ENCODE peak calls at places on chromosomes 13 and 19, in six cellular contexts. One of them, this sample, is unnamed. For H3K4me1, the result is how much of the 10 kb centered on the place peaks cover.

GRCh38 chr13:40221460-40222201 is 444.8 kb downstream of the FOXO1 start:
- DNase-seq in mesendoderm: no peak
- DNase-seq in H1: no peak
- DNase-seq in IMR-90: no peak
- DNase-seq in H9: no peak
- DNase-seq in neuronal stem cell: no peak
- DNase-seq in this sample: peak

GRCh38 chr13:99062593-99062992 is 84.7 kb upstream of the DOCK9 start:
- DNase-seq in mesendoderm: no peak
- DNase-seq in neuronal stem cell: no peak
- DNase-seq in H1: no peak
- DNase-seq in H9: no peak
- DNase-seq in IMR-90: peak
- DNase-seq in this sample: no peak

GRCh38 chr13:79799049-79799448 is 318.1 kb downstream of the NDFIP2 start:
- DNase-seq in H1: no peak
- DNase-seq in neuronal stem cell: no peak
- DNase-seq in mesendoderm: no peak
- DNase-seq in H9: no peak
- DNase-seq in IMR-90: no peak
- DNase-seq in this sample: peak

GRCh38 chr13:21010621-21011020 is 50.8 kb downstream of the LATS2 start:
- DNase-seq in neuronal stem cell: no peak
- DNase-seq in H1: no peak
- DNase-seq in IMR-90: peak
- DNase-seq in H9: peak
- DNase-seq in mesendoderm: peak
- DNase-seq in this sample: peak

GRCh38 chr19:53545271-53546065 is 7.5 kb downstream of the ZNF331 start:
- DNase-seq in mesendoderm: peak
- DNase-seq in H9: no peak
- DNase-seq in H1: no peak
- DNase-seq in neuronal stem cell: no peak
- DNase-seq in IMR-90: peak
- DNase-seq in this sample: peak

GRCh38 chr13:74465279-74465678 is 331.1 kb upstream of the KLF12 start:
- DNase-seq in IMR-90: no peak
- DNase-seq in H1: no peak
- DNase-seq in neuronal stem cell: no peak
- DNase-seq in mesendoderm: peak
- DNase-seq in H9: peak
- DNase-seq in this sample: no peak

GRCh38 chr19:19232231-19232630 is 20.5 kb downstream of the NCAN start:
- DNase-seq in IMR-90: no peak
- DNase-seq in mesendoderm: no peak
- DNase-seq in H1: no peak
- DNase-seq in neuronal stem cell: no peak
- DNase-seq in H9: no peak
- DNase-seq in this sample: no peak

GRCh38 chr19:48872182-48872883 is at the start of gene PPP1R15A:
- DNase-seq in neuronal stem cell: peak
- DNase-seq in H1: peak
- DNase-seq in H9: peak
- DNase-seq in IMR-90: peak
- DNase-seq in mesendoderm: peak
- DNase-seq in this sample: peak

GRCh38 chr19:39963860-39964259 is 7.1 kb upstream of the PSMC4 start:
- DNase-seq in H1: no peak
- DNase-seq in IMR-90: no peak
- DNase-seq in H9: no peak
- DNase-seq in neuronal stem cell: no peak
- DNase-seq in mesendoderm: no peak
- DNase-seq in this sample: no peak

GRCh38 chr19:10286803-10287737 is at the start of gene ICAM4:
- DNase-seq in IMR-90: peak
- DNase-seq in H9: peak
- DNase-seq in neuronal stem cell: no peak
- DNase-seq in H1: no peak
- DNase-seq in mesendoderm: peak
- DNase-seq in this sample: peak

GRCh38 chr19:13689050-13689449 is 75.3 kb upstream of the MRI1 start:
- DNase-seq in IMR-90: peak
- DNase-seq in mesendoderm: peak
- DNase-seq in H9: peak
- DNase-seq in H1: no peak
- DNase-seq in neuronal stem cell: peak
- DNase-seq in this sample: peak

GRCh38 chr19:43525836-43526771 is 897 bp downstream of the ETHE1 start:
- DNase-seq in mesendoderm: peak
- DNase-seq in H9: peak
- DNase-seq in H1: no peak
- DNase-seq in IMR-90: peak
- DNase-seq in neuronal stem cell: no peak
- DNase-seq in this sample: peak

GRCh38 chr13:75533866-75534265 is 3.8 kb downstream of the COMMD6 start:
- DNase-seq in H1: no peak
- DNase-seq in IMR-90: no peak
- DNase-seq in H9: no peak
- DNase-seq in neuronal stem cell: no peak
- DNase-seq in mesendoderm: no peak
- DNase-seq in this sample: no peak
- H2BK15ac ChIP-seq in H1: no peak
- H2BK15ac ChIP-seq in IMR-90: no peak
- H2BK15ac ChIP-seq in H9: no peak
- H2BK15ac ChIP-seq in neuronal stem cell: no peak
- H2BK15ac ChIP-seq in mesendoderm: no peak
- H2BK15ac ChIP-seq in this sample: no peak

GRCh38 chr19:55552206-55552605 is 6.9 kb upstream of the SBK3 start:
- DNase-seq in H1: no peak
- DNase-seq in mesendoderm: no peak
- DNase-seq in H9: no peak
- DNase-seq in neuronal stem cell: no peak
- DNase-seq in IMR-90: no peak
- DNase-seq in this sample: peak

GRCh38 chr19:55553217-55554182 is 8.2 kb upstream of the SBK3 start:
- DNase-seq in H1: no peak
- DNase-seq in H9: no peak
- DNase-seq in IMR-90: no peak
- DNase-seq in mesendoderm: peak
- DNase-seq in neuronal stem cell: no peak
- DNase-seq in this sample: peak

GRCh38 chr19:55554749-55555152 is 9.4 kb upstream of the SBK3 start:
- DNase-seq in neuronal stem cell: no peak
- DNase-seq in mesendoderm: no peak
- DNase-seq in IMR-90: no peak
- DNase-seq in H1: no peak
- DNase-seq in H9: no peak
- DNase-seq in this sample: no peak

GRCh38 chr19:55554302-55554701 is 9.0 kb upstream of the SBK3 start:
- DNase-seq in H9: no peak
- DNase-seq in neuronal stem cell: no peak
- DNase-seq in H1: no peak
- DNase-seq in mesendoderm: no peak
- DNase-seq in IMR-90: no peak
- DNase-seq in this sample: no peak

GRCh38 chr19:55552620-55553019 is 7.3 kb upstream of the SBK3 start:
- DNase-seq in H1: no peak
- DNase-seq in H9: no peak
- DNase-seq in IMR-90: peak
- DNase-seq in neuronal stem cell: no peak
- DNase-seq in mesendoderm: no peak
- DNase-seq in this sample: peak
- H3K4me1 ChIP-seq in H1: under half
- H3K4me1 ChIP-seq in H9: under half
- H3K4me1 ChIP-seq in IMR-90: under half
- H3K4me1 ChIP-seq in neuronal stem cell: under half
- H3K4me1 ChIP-seq in mesendoderm: under half
- H3K4me1 ChIP-seq in this sample: under half

GRCh38 chr19:41192574-41193419 is at the start of gene CYP2S1:
- DNase-seq in H1: no peak
- DNase-seq in mesendoderm: peak
- DNase-seq in IMR-90: peak
- DNase-seq in H9: peak
- DNase-seq in neuronal stem cell: no peak
- DNase-seq in this sample: peak
- H4K8ac ChIP-seq in H1: peak
- H4K8ac ChIP-seq in mesendoderm: no peak
- H4K8ac ChIP-seq in IMR-90: peak
- H4K8ac ChIP-seq in H9: no peak
- H4K8ac ChIP-seq in neuronal stem cell: no peak
- H4K8ac ChIP-seq in this sample: peak

DNA sequence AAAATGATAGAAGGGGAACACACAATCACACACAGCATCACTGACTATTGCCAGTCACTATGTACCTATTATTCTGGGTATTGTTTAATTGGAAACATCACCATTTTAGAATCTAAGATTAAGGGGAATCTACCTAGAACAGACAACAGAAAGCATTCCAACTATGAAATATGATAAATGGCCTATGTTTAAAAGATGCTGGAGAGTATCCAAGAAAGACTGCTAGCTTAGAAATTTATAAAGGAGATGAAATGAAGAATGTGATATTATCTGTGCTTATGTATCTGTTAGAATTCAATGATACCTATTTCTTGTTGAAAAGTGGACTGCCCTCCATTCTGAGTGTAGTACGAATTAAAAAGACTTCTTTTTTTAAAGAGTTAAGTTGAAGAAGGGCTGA is 50.5 kb downstream of the KCNRG start:
- DNase-seq in H9: no peak
- DNase-seq in mesendoderm: no peak
- DNase-seq in H1: no peak
- DNase-seq in neuronal stem cell: no peak
- DNase-seq in IMR-90: no peak
- DNase-seq in this sample: no peak
- H2BK15ac ChIP-seq in H9: no peak
- H2BK15ac ChIP-seq in mesendoderm: no peak
- H2BK15ac ChIP-seq in H1: no peak
- H2BK15ac ChIP-seq in neuronal stem cell: no peak
- H2BK15ac ChIP-seq in IMR-90: no peak
- H2BK15ac ChIP-seq in this sample: no peak

GRCh38 chr13:47085346-47085745 is 188.5 kb upstream of the HTR2A start:
- DNase-seq in H9: no peak
- DNase-seq in mesendoderm: no peak
- DNase-seq in H1: no peak
- DNase-seq in neuronal stem cell: no peak
- DNase-seq in IMR-90: peak
- DNase-seq in this sample: no peak
- H3K4me1 ChIP-seq in H9: under half
- H3K4me1 ChIP-seq in mesendoderm: under half
- H3K4me1 ChIP-seq in H1: under half
- H3K4me1 ChIP-seq in neuronal stem cell: under half
- H3K4me1 ChIP-seq in IMR-90: under half
- H3K4me1 ChIP-seq in this sample: under half